ENCODE peak calls at places on chromosomes 12 and 14, in seven cellular contexts. One of them, this sample, is unnamed.

GRCh38 chr14:97120204-97121120 is 323.3 kb downstream of the VRK1 start:
- DNase-seq in amniotic epithelial cell: no peak
- DNase-seq in activated CD8-positive, alpha-beta memory T cell treated with anti-CD3 and anti-CD28 coated beads for 4 hours: peak; percentile 16
- DNase-seq in ACHN: peak; percentile 49
- DNase-seq in amniotic stem cell: no peak
- DNase-seq in OCI-LY7: no peak
- DNase-seq in HFFc6: no peak
- DNase-seq in this sample: no peak

GRCh38 chr12:122182887-122183587 is at the start of gene LRRC43:
- DNase-seq in amniotic epithelial cell: no peak
- DNase-seq in activated CD8-positive, alpha-beta memory T cell treated with anti-CD3 and anti-CD28 coated beads for 4 hours: no peak
- DNase-seq in ACHN: no peak
- DNase-seq in amniotic stem cell: no peak
- DNase-seq in OCI-LY7: no peak
- DNase-seq in HFFc6: no peak
- DNase-seq in this sample: no peak

GRCh38 chr14:99507860-99508640 is 26.8 kb downstream of the CCNK start:
- DNase-seq in amniotic epithelial cell: no peak
- DNase-seq in activated CD8-positive, alpha-beta memory T cell treated with anti-CD3 and anti-CD28 coated beads for 4 hours: no peak
- DNase-seq in ACHN: no peak
- DNase-seq in amniotic stem cell: no peak
- DNase-seq in OCI-LY7: no peak
- DNase-seq in HFFc6: no peak
- DNase-seq in this sample: no peak

GRCh38 chr14:53767566-53767965 is 189.1 kb downstream of the BMP4 start:
- DNase-seq in amniotic epithelial cell: no peak
- DNase-seq in activated CD8-positive, alpha-beta memory T cell treated with anti-CD3 and anti-CD28 coated beads for 4 hours: no peak
- DNase-seq in ACHN: no peak
- DNase-seq in amniotic stem cell: no peak
- DNase-seq in OCI-LY7: no peak
- DNase-seq in HFFc6: no peak
- DNase-seq in this sample: no peak

GRCh38 chr12:52900166-52900895 is 4.5 kb downstream of the KRT8 start:
- DNase-seq in amniotic epithelial cell: no peak
- DNase-seq in activated CD8-positive, alpha-beta memory T cell treated with anti-CD3 and anti-CD28 coated beads for 4 hours: no peak
- DNase-seq in ACHN: no peak
- DNase-seq in amniotic stem cell: no peak
- DNase-seq in OCI-LY7: no peak
- DNase-seq in HFFc6: no peak
- DNase-seq in this sample: no peak

GRCh38 chr14:53190938-53191337 is 37.8 kb upstream of the DDHD1 start:
- DNase-seq in amniotic epithelial cell: peak; percentile 42
- DNase-seq in activated CD8-positive, alpha-beta memory T cell treated with anti-CD3 and anti-CD28 coated beads for 4 hours: no peak
- DNase-seq in ACHN: no peak
- DNase-seq in amniotic stem cell: no peak
- DNase-seq in OCI-LY7: no peak
- DNase-seq in HFFc6: no peak
- DNase-seq in this sample: no peak

GRCh38 chr12:127241056-127241830 is 1025.7 kb upstream of the TMEM132C start:
- DNase-seq in amniotic epithelial cell: peak; percentile 9
- DNase-seq in activated CD8-positive, alpha-beta memory T cell treated with anti-CD3 and anti-CD28 coated beads for 4 hours: no peak
- DNase-seq in ACHN: no peak
- DNase-seq in amniotic stem cell: no peak
- DNase-seq in OCI-LY7: no peak
- DNase-seq in HFFc6: no peak
- DNase-seq in this sample: no peak

GRCh38 chr12:88951860-88952483 is 371.7 kb upstream of the KITLG start:
- DNase-seq in amniotic epithelial cell: no peak
- DNase-seq in activated CD8-positive, alpha-beta memory T cell treated with anti-CD3 and anti-CD28 coated beads for 4 hours: no peak
- DNase-seq in ACHN: peak; percentile 28
- DNase-seq in amniotic stem cell: no peak
- DNase-seq in OCI-LY7: no peak
- DNase-seq in HFFc6: no peak
- DNase-seq in this sample: no peak

GRCh38 chr12:79674629-79675028 is 16.1 kb downstream of the PAWR start:
- DNase-seq in amniotic epithelial cell: peak; percentile 67
- DNase-seq in activated CD8-positive, alpha-beta memory T cell treated with anti-CD3 and anti-CD28 coated beads for 4 hours: no peak
- DNase-seq in ACHN: no peak
- DNase-seq in amniotic stem cell: no peak
- DNase-seq in OCI-LY7: no peak
- DNase-seq in HFFc6: peak; percentile 70
- DNase-seq in this sample: no peak

GRCh38 chr14:34301107-34301734 is 160.8 kb downstream of the SPTSSA start:
- DNase-seq in amniotic epithelial cell: peak; percentile 41
- DNase-seq in activated CD8-positive, alpha-beta memory T cell treated with anti-CD3 and anti-CD28 coated beads for 4 hours: no peak
- DNase-seq in ACHN: peak; percentile 50
- DNase-seq in amniotic stem cell: no peak
- DNase-seq in OCI-LY7: peak; percentile 42
- DNase-seq in HFFc6: peak; percentile 25
- DNase-seq in this sample: peak; percentile 71

GRCh38 chr14:63276492-63277342 is 42.0 kb downstream of the GPHB5 start:
- DNase-seq in amniotic epithelial cell: peak; percentile 63
- DNase-seq in activated CD8-positive, alpha-beta memory T cell treated with anti-CD3 and anti-CD28 coated beads for 4 hours: no peak
- DNase-seq in ACHN: peak; percentile 32
- DNase-seq in amniotic stem cell: peak; percentile 28
- DNase-seq in OCI-LY7: peak; percentile 48
- DNase-seq in HFFc6: peak; percentile 68
- DNase-seq in this sample: peak; percentile 61

GRCh38 chr14:72780771-72781170 is 113.1 kb downstream of the DPF3 start:
- DNase-seq in amniotic epithelial cell: peak; percentile 87
- DNase-seq in activated CD8-positive, alpha-beta memory T cell treated with anti-CD3 and anti-CD28 coated beads for 4 hours: no peak
- DNase-seq in ACHN: no peak
- DNase-seq in amniotic stem cell: peak; percentile 19
- DNase-seq in OCI-LY7: no peak
- DNase-seq in HFFc6: peak; percentile 49
- DNase-seq in this sample: peak; percentile 26

GRCh38 chr14:57831981-57832380 is 33.9 kb downstream of the SLC35F4 start:
- DNase-seq in amniotic epithelial cell: no peak
- DNase-seq in activated CD8-positive, alpha-beta memory T cell treated with anti-CD3 and anti-CD28 coated beads for 4 hours: no peak
- DNase-seq in ACHN: peak; percentile 92
- DNase-seq in amniotic stem cell: no peak
- DNase-seq in OCI-LY7: peak; percentile 33
- DNase-seq in HFFc6: no peak
- DNase-seq in this sample: no peak

GRCh38 chr14:99564256-99564902 is 39.6 kb downstream of the CCDC85C start:
- DNase-seq in amniotic epithelial cell: peak; percentile 55
- DNase-seq in activated CD8-positive, alpha-beta memory T cell treated with anti-CD3 and anti-CD28 coated beads for 4 hours: no peak
- DNase-seq in ACHN: no peak
- DNase-seq in amniotic stem cell: no peak
- DNase-seq in OCI-LY7: no peak
- DNase-seq in HFFc6: peak; percentile 37
- DNase-seq in this sample: peak; percentile 72

GRCh38 chr12:83864064-83864463 is 1048.5 kb downstream of the SLC6A15 start:
- DNase-seq in amniotic epithelial cell: no peak
- DNase-seq in activated CD8-positive, alpha-beta memory T cell treated with anti-CD3 and anti-CD28 coated beads for 4 hours: no peak
- DNase-seq in ACHN: no peak
- DNase-seq in amniotic stem cell: no peak
- DNase-seq in OCI-LY7: no peak
- DNase-seq in HFFc6: no peak
- DNase-seq in this sample: no peak

GRCh38 chr12:96719671-96720362 is 187.2 kb upstream of the NEDD1 start:
- DNase-seq in amniotic epithelial cell: no peak
- DNase-seq in activated CD8-positive, alpha-beta memory T cell treated with anti-CD3 and anti-CD28 coated beads for 4 hours: no peak
- DNase-seq in ACHN: peak; percentile 61
- DNase-seq in amniotic stem cell: no peak
- DNase-seq in OCI-LY7: peak; percentile 49
- DNase-seq in HFFc6: no peak
- DNase-seq in this sample: peak; percentile 1

GRCh38 chr12:123471374-123472068 is 13.6 kb downstream of the SNRNP35 start:
- DNase-seq in amniotic epithelial cell: peak; percentile 96
- DNase-seq in activated CD8-positive, alpha-beta memory T cell treated with anti-CD3 and anti-CD28 coated beads for 4 hours: no peak
- DNase-seq in ACHN: no peak
- DNase-seq in amniotic stem cell: no peak
- DNase-seq in OCI-LY7: no peak
- DNase-seq in HFFc6: peak; percentile 55
- DNase-seq in this sample: no peak

GRCh38 chr12:16562413-16562812 is 43.5 kb downstream of the LMO3 start:
- DNase-seq in amniotic epithelial cell: no peak
- DNase-seq in activated CD8-positive, alpha-beta memory T cell treated with anti-CD3 and anti-CD28 coated beads for 4 hours: no peak
- DNase-seq in ACHN: no peak
- DNase-seq in amniotic stem cell: no peak
- DNase-seq in OCI-LY7: no peak
- DNase-seq in HFFc6: no peak
- DNase-seq in this sample: no peak

GRCh38 chr14:81772391-81772790 is 238.7 kb upstream of the SEL1L start:
- DNase-seq in amniotic epithelial cell: no peak
- DNase-seq in activated CD8-positive, alpha-beta memory T cell treated with anti-CD3 and anti-CD28 coated beads for 4 hours: no peak
- DNase-seq in ACHN: no peak
- DNase-seq in amniotic stem cell: no peak
- DNase-seq in OCI-LY7: no peak
- DNase-seq in HFFc6: no peak
- DNase-seq in this sample: no peak

GRCh38 chr12:30417697-30418231 is 277.9 kb downstream of the IPO8 start:
- DNase-seq in amniotic epithelial cell: peak; percentile 91
- DNase-seq in activated CD8-positive, alpha-beta memory T cell treated with anti-CD3 and anti-CD28 coated beads for 4 hours: no peak
- DNase-seq in ACHN: peak; percentile 53
- DNase-seq in amniotic stem cell: no peak
- DNase-seq in OCI-LY7: no peak
- DNase-seq in HFFc6: peak; percentile 57
- DNase-seq in this sample: no peak

GRCh38 chr12:1993871-1994371 is 10.3 kb downstream of the DCP1B start:
- DNase-seq in amniotic epithelial cell: peak; percentile 94
- DNase-seq in activated CD8-positive, alpha-beta memory T cell treated with anti-CD3 and anti-CD28 coated beads for 4 hours: no peak
- DNase-seq in ACHN: no peak
- DNase-seq in amniotic stem cell: no peak
- DNase-seq in OCI-LY7: no peak
- DNase-seq in HFFc6: peak; percentile 43
- DNase-seq in this sample: no peak

GRCh38 chr14:73787760-73788508 is 63.7 kb upstream of the PTGR2 start:
- DNase-seq in amniotic epithelial cell: peak; percentile 74
- DNase-seq in activated CD8-positive, alpha-beta memory T cell treated with anti-CD3 and anti-CD28 coated beads for 4 hours: no peak
- DNase-seq in ACHN: no peak
- DNase-seq in amniotic stem cell: no peak
- DNase-seq in OCI-LY7: peak; percentile 41
- DNase-seq in HFFc6: no peak
- DNase-seq in this sample: no peak

GRCh38 chr14:99699861-99700260 is 15.8 kb downstream of the CYP46A1 start:
- DNase-seq in amniotic epithelial cell: no peak
- DNase-seq in activated CD8-positive, alpha-beta memory T cell treated with anti-CD3 and anti-CD28 coated beads for 4 hours: no peak
- DNase-seq in ACHN: no peak
- DNase-seq in amniotic stem cell: no peak
- DNase-seq in OCI-LY7: no peak
- DNase-seq in HFFc6: no peak
- DNase-seq in this sample: no peak

This sample was measured in midbrain.